ENCODE peak calls at places on chromosomes 5 and 9, in seven cellular contexts. K, R, A, S, P, W and M are unnamed samples.

GRCh38 chr5:127684722-127685467 is 18.3 kb upstream of the CCDC192 start:
- DNase-seq in K (no peak), R (no peak), A (no peak), S (no peak), P (no peak), W (no peak), M (peak; percentile 13)

GRCh38 chr9:78006734-78007133 is 24.9 kb downstream of the GNAQ start:
- DNase-seq in K (no peak), R (no peak), A (no peak), S (no peak), P (no peak), W (no peak), M (no peak)

GRCh38 chr9:137786511-137786920 is 91.1 kb upstream of the CACNA1B start:
- DNase-seq in K (no peak), R (no peak), A (no peak), S (peak; percentile 20), P (peak; percentile 43), W (no peak), M (no peak)

GRCh38 chr5:172762214-172763119 is 8.5 kb downstream of the DUSP1 start:
- DNase-seq in K (no peak), R (no peak), A (no peak), S (no peak), P (no peak), W (no peak), M (no peak)

GRCh38 chr5:123997354-123998215 is 485.6 kb downstream of the CSNK1G3 start:
- DNase-seq in K (no peak), R (no peak), A (no peak), S (peak; percentile 89), P (peak; percentile 91), W (no peak), M (peak; percentile 4)

GRCh38 chr5:137714931-137715330 is 21.0 kb downstream of the KLHL3 start:
- DNase-seq in K (no peak), R (no peak), A (no peak), S (peak; percentile 10), P (no peak), W (no peak), M (no peak)

GRCh38 chr5:150113047-150113744 is 26.8 kb upstream of the CSF1R start:
- DNase-seq in K (no peak), R (no peak), A (no peak), S (peak; percentile 45), P (no peak), W (no peak), M (no peak)

GRCh38 chr5:164941102-164941501 is 1435.7 kb downstream of the MAT2B start:
- DNase-seq in K (no peak), R (no peak), A (no peak), S (no peak), P (no peak), W (no peak), M (no peak)

GRCh38 chr9:94029932-94030317 is 54.3 kb upstream of the PTPDC1 start:
- DNase-seq in K (no peak), R (no peak), A (no peak), S (peak; percentile 7), P (no peak), W (no peak), M (no peak)

GRCh38 chr5:136192015-136192525 is 892 bp downstream of the SMIM32 start:
- DNase-seq in K (no peak), R (peak; percentile 31), A (no peak), S (peak; percentile 45), P (no peak), W (no peak), M (peak; percentile 35)

GRCh38 chr5:168798065-168799023 is 219.2 kb upstream of the PANK3 start:
- DNase-seq in K (no peak), R (no peak), A (no peak), S (no peak), P (no peak), W (no peak), M (no peak)

GRCh38 chr9:37156781-37157356 is 36.5 kb downstream of the ZCCHC7 start:
- DNase-seq in K (no peak), R (no peak), A (no peak), S (peak; percentile 9), P (no peak), W (no peak), M (peak; percentile 69)

GRCh38 chr5:157710887-157711286 is 20.3 kb upstream of the THG1L start:
- DNase-seq in K (no peak), R (no peak), A (no peak), S (peak; percentile 22), P (peak; percentile 69), W (no peak), M (no peak)

GRCh38 chr5:141934099-141934844 is 10.6 kb downstream of the DELE1 start:
- DNase-seq in K (no peak), R (peak; percentile 76), A (no peak), S (no peak), P (no peak), W (no peak), M (peak; percentile 80)

GRCh38 chr5:25955337-25955736 is 1083.0 kb downstream of the CDH9 start:
- DNase-seq in K (no peak), R (no peak), A (no peak), S (no peak), P (no peak), W (no peak), M (no peak)

GRCh38 chr5:139684881-139685749 is 37.0 kb downstream of the CXXC5 start:
- DNase-seq in K (no peak), R (no peak), A (no peak), S (no peak), P (no peak), W (no peak), M (no peak)

GRCh38 chr9:102273952-102274351 is 535.5 kb upstream of the GRIN3A start:
- DNase-seq in K (no peak), R (no peak), A (no peak), S (no peak), P (no peak), W (no peak), M (no peak)

GRCh38 chr5:73641811-73642210 is 15.8 kb downstream of the ARHGEF28 start:
- DNase-seq in K (no peak), R (no peak), A (no peak), S (no peak), P (no peak), W (no peak), M (no peak)

GRCh38 chr5:120304653-120305052 is 159.4 kb upstream of the PRR16 start:
- DNase-seq in K (no peak), R (no peak), A (no peak), S (peak; percentile 85), P (peak; percentile 81), W (no peak), M (no peak)

GRCh38 chr5:6195711-6196358 is 182.5 kb downstream of the MED10 start:
- DNase-seq in K (no peak), R (no peak), A (no peak), S (no peak), P (no peak), W (no peak), M (no peak)